ENCODE peak calls at places on chromosome 1, in four cellular contexts. A is nephron progenitor cell; T is type B pancreatic cell; P is CD4-positive, alpha-beta T cell. W is an unnamed sample.

GRCh38 chr1:66168919-66169725 is 364.8 kb upstream of the SGIP1 start:
- DNase-seq in T (no peak), P (peak), A (no peak), W (no peak)

GRCh38 chr1:199857103-199857502 is 170.4 kb upstream of the NR5A2 start:
- DNase-seq in A (no peak), P (no peak), T (no peak), W (no peak)

GRCh38 chr1:172308577-172308976 is 111.9 kb upstream of the C1orf105 start:
- DNase-seq in T (no peak), P (no peak), A (no peak), W (no peak)

GRCh38 chr1:64511054-64511453 is 41.1 kb downstream of the CACHD1 start:
- DNase-seq in T (no peak), P (no peak), A (no peak), W (no peak)

GRCh38 chr1:68132426-68133130 is 82.2 kb upstream of the DIRAS3 start:
- DNase-seq in P (no peak), A (no peak), T (no peak), W (no peak)

GRCh38 chr1:234535763-234536515 is 57.0 kb upstream of the TARBP1 start:
- DNase-seq in T (no peak), P (no peak), A (no peak), W (no peak)

GRCh38 chr1:234170622-234171021 is 202.6 kb upstream of the COA6 start:
- DNase-seq in T (no peak), A (no peak), P (no peak), W (no peak)

GRCh38 chr1:157004286-157004685 is 41.3 kb downstream of the ARHGEF11 start:
- DNase-seq in P (no peak), A (no peak), T (no peak), W (no peak)

GRCh38 chr1:27045973-27046558 is 33.4 kb upstream of the TENT5B start:
- DNase-seq in T (peak), P (peak), A (peak), W (no peak)

GRCh38 chr1:223775054-223775453 is 62.7 kb downstream of the CAPN2 start:
- DNase-seq in P (no peak), A (no peak), T (no peak), W (no peak)
- TF ChIP-seq CTCF in P (no peak), A (no peak), T (no peak), W (no peak)

DNA sequence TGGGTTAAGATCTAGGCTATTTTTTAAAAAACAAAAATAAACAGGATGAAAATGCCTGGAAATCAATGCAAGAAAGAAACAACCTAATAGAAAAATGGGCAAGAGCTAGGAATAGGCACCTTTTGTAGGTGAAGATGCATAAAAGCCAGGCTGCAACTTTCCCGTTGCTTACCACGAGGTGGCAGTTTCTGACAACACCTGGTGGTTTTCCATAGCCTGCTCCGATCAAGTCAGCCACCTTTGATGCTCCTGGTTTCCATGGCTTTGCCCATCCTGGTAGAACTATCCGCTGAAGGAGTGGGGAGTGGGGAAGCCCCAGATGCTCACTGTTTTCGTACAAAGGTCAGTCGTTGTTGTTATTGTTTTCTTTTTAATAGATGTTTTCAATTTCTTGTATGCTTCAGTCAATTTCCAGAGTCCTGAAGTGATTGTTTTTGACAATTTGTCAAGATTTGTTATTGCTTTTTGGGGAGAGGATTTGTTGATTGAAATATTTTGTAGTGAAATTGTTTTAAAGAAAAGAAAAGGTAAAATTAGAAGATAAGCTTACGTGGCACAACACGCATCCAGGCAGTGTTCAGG is 24.1 kb downstream of the UBE2Q1 start:
- DNase-seq in T (no peak), P (no peak), A (peak), W (no peak)
- TF ChIP-seq CTCF in T (peak), P (no peak), A (peak), W (peak)

GRCh38 chr1:182295697-182296096 is 95.9 kb downstream of the GLUL start:
- DNase-seq in T (no peak), P (no peak), A (no peak), W (no peak)

GRCh38 chr1:182293119-182293589 is 98.4 kb downstream of the GLUL start:
- DNase-seq in A (no peak), T (no peak), P (no peak), W (no peak)

GRCh38 chr1:182299728-182300581 is 91.6 kb downstream of the GLUL start:
- DNase-seq in A (no peak), T (no peak), P (no peak), W (peak)

GRCh38 chr1:182301026-182301436 is 90.6 kb downstream of the GLUL start:
- DNase-seq in A (no peak), T (no peak), P (no peak), W (no peak)

DNA sequence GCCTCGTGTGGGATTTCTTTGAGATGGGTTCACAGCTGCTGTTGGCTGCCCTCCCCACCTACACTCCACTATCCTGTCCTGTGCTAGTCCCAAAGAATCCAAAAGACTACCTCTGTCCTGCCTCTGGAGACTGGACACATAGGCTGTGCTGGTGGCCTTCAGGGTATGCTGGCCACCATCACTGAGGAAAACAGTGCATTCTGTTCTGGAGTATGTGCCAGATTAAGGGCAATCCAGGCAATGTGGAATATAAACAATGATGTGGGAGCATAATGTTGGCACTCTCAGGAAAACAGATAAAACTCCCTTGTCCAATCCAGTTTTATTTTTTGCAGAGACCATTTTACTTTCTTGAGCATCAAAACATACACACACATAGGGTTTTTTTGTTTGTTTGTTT is 94.3 kb downstream of the GLUL start:
- DNase-seq in A (no peak), T (no peak), P (no peak), W (no peak)
- TF ChIP-seq CTCF in A (no peak), T (no peak), P (no peak), W (no peak)

DNA sequence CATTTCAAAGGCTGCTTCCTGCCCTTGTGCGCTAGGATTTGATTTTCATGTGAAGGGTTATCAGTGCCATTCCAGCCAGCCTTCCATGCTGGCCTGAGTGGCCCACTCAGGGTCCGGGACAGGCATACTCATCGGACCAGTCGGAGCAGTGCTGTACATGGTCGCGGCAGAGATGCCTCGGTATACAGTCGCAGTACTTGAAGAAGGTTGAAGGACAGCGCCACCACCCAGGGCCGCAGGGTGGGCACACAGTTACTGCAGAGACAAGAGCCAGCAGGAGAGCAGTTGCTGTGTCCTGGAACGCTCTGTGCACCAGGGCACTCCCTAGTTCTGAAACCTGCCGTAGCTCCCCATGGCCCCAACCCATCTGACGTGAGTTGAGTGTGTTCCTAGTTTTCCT is 9.1 kb downstream of the LDLRAD1 start:
- DNase-seq in T (no peak), P (no peak), A (no peak), W (no peak)
- TF ChIP-seq CTCF in T (no peak), P (no peak), A (no peak), W (no peak)

DNA sequence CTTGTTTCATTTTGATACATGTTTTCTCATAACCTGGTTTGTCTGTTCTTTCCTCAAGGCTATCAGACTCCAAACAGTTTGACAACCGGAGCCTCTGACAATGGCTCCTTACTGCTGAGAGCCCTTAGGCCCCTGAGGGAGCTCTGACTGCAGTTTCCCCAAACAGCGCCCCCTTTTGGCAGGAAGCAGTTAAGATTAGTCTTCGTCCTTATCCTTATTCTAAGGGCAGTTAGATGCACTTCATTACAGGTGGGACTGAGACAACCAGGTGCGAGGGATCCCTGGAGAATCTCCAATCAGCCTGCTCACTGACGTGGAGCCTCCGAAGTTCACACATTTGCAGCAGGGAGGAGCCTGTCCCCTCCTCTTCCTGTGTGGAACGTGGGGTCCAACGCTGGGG is 393.1 kb downstream of the BRINP3 start:
- DNase-seq in P (no peak), A (peak), T (no peak), W (no peak)
- TF ChIP-seq CTCF in P (no peak), A (peak), T (peak), W (no peak)

DNA sequence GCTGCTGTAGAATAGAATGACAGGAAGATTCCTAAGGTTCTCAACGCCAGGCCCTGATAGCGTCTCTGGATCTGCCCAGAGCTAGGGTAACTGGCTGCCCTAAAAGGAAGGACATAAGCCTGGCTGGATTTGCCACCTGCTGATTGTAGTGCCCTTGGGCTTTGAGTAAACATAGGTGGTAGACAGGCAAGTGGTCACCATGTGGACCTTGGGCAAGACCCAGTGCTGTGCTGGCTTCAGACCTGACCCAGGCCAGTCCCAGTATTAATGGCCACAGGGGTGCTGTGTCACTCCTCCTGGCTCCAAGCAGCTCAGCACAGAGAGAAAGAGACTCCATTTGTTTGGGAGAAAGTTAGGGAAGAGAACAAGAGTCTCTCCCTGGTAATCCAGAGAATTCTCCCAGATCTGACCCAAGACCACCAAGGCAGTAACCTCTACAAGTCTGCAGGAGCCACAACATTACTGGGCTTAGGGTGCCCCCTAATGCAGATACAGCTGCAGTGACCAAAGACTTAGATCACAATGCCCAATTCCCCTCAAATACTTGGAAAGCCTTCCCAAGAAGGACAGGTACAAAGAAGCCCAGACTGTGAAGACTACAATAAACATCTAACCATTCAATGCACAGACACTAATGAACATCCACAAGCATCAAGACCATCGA is 44.5 kb downstream of the PHTF1 start:
- DNase-seq in A (no peak), P (no peak), T (no peak), W (no peak)
- TF ChIP-seq CTCF in A (no peak), P (no peak), T (no peak), W (no peak)

GRCh38 chr1:93740141-93740540 is 58.5 kb upstream of the BCAR3 start:
- DNase-seq in A (no peak), T (no peak), P (no peak), W (no peak)

GRCh38 chr1:93735722-93736121 is 54.1 kb upstream of the BCAR3 start:
- DNase-seq in T (no peak), P (no peak), A (no peak), W (peak)

GRCh38 chr1:93740601-93741031 is 59.0 kb upstream of the BCAR3 start:
- DNase-seq in A (peak), P (no peak), T (no peak), W (no peak)

GRCh38 chr1:93738926-93739325 is 57.3 kb upstream of the BCAR3 start:
- DNase-seq in T (no peak), A (no peak), P (no peak), W (no peak)

DNA sequence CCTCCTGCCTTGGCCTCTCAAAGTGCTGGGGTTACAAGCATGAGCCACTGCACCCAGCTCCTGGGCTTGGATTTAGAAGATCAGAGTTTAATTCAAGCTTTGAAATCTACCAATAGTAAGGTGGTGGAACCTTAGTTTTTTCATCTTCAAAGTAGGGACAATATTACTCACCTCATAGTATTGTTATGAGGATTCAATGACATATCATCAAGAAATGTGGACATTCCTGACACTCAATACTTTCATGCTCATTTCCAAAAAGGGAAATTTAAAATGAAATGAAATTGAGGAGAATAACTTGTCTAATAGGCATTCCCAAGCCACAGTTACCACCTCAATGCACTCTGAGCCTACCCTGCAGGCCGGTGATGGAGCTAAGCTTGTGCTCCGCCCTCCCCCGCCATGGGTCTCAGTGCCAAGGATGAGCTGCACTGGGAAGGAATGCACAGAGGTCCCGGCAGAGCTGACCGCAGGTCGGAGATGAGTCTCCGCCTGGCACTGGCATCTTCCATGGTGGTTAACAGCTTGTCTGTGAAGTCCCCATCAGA is 56.5 kb upstream of the BCAR3 start:
- DNase-seq in P (no peak), T (no peak), A (no peak), W (peak)
- TF ChIP-seq CTCF in P (no peak), T (no peak), A (no peak), W (no peak)

GRCh38 chr1:182269097-182269496 is 122.5 kb downstream of the GLUL start:
- DNase-seq in A (no peak), P (no peak), T (no peak), W (no peak)
- TF ChIP-seq CTCF in A (no peak), P (no peak), T (peak), W (no peak)

GRCh38 chr1:7561331-7561921 is 209.7 kb upstream of the VAMP3 start:
- DNase-seq in A (peak), T (no peak), P (no peak), W (no peak)
- TF ChIP-seq CTCF in A (peak), T (peak), P (no peak), W (peak)

DNA sequence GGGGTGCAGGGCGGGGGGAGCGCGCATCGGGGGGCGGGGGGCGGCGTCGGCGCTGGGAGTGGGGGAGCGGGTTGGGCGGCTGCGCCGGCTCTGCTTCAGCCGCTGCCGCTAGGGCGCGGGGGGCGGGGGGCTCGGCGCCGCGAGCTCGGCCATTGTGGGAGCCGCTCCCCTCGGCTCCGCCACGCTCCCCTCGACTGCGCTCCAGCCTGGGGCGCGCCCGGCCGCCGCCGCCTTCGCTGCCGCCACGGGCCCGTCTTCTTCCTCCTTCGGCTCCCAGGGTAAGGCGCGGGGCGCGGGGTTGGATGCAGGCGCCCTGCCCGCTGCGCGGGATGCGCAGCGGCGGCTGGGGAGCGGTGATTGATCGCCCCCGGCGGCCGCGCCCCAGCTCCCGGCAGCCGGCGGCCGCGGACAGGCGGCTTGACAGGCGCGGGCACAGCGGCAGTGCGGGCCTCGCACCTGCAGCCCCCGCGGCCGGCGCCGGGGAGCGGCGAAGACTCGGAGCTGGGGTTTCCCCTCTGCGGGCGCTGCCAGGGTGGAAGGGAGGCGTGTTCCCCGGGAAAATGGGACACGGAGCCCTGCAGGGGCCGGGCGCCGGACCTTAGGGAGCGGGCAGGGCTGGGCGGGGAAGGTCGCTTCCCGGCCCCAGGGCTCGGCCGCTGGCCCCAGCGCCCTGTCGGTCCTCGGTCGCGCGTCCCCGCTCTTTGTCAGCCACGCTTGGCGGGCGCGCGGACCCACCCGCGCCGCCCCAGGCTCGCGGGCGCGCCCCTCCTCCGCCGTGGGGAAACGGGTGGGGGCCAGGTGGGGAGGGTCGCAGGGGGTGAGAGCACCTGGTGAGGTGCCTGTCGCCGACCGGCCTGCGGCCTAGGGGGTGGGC is 55.4 kb downstream of the NDUFS5 start:
- DNase-seq in A (peak), P (no peak), T (peak), W (no peak)
- TF ChIP-seq CTCF in A (no peak), P (no peak), T (peak), W (no peak)